ENCODE peak calls at places on chromosomes 12 and 14, in six cellular contexts. H is choroid plexus epithelial cell, P is lower leg skin, Z is PC-3, I is retinal pigment epithelial cell, R is cardiac muscle cell. U is an unnamed sample.

GRCh38 chr14:64812412-64812811 is 67.3 kb downstream of the SPTB start:
- DNase-seq in H (no peak), P (no peak), Z (no peak), I (no peak), R (no peak), U (peak)

GRCh38 chr12:107436376-107436775 is 249.2 kb upstream of the PWP1 start:
- DNase-seq in H (peak), P (peak), Z (peak), I (peak), R (peak), U (no peak)

GRCh38 chr14:100383727-100384158 is 60.6 kb downstream of the SLC25A47 start:
- DNase-seq in H (peak), P (peak), Z (peak), I (no peak), R (peak), U (peak)

GRCh38 chr14:44699391-44699790 is 192.3 kb upstream of the FSCB start:
- DNase-seq in H (no peak), P (no peak), Z (no peak), I (no peak), R (no peak), U (no peak)

GRCh38 chr12:120928864-120929652 is 24.9 kb upstream of the SPPL3 start:
- DNase-seq in H (no peak), P (peak), Z (peak), I (no peak), R (no peak), U (no peak)

GRCh38 chr14:52551696-52552062 is 626 bp downstream of the TXNDC16 start:
- DNase-seq in H (peak), P (no peak), Z (peak), I (no peak), R (peak), U (no peak)

GRCh38 chr12:170361-171225 is 43.4 kb downstream of the SLC6A12 start:
- DNase-seq in H (no peak), P (no peak), Z (no peak), I (no peak), R (no peak), U (peak)

GRCh38 chr14:64755661-64756265 is 51.5 kb downstream of the PLEKHG3 start:
- DNase-seq in H (no peak), P (peak), Z (peak), I (no peak), R (no peak), U (no peak)

GRCh38 chr12:55074771-55075170 is 51.4 kb upstream of the OR9K2 start:
- DNase-seq in H (no peak), P (no peak), Z (no peak), I (no peak), R (no peak), U (no peak)

GRCh38 chr12:1696800-1697199 is 5.9 kb downstream of the ADIPOR2 start:
- DNase-seq in H (no peak), P (no peak), Z (no peak), I (no peak), R (no peak), U (no peak)

GRCh38 chr12:93020225-93020997 is 91.3 kb upstream of the EEA1 start:
- DNase-seq in H (no peak), P (no peak), Z (peak), I (no peak), R (peak), U (no peak)

GRCh38 chr14:85531594-85532391 is 1.8 kb downstream of the FLRT2 start:
- DNase-seq in H (peak), P (peak), Z (no peak), I (no peak), R (peak), U (peak)

GRCh38 chr12:85155791-85156190 is 119.6 kb downstream of the LRRIQ1 start:
- DNase-seq in H (peak), P (no peak), Z (peak), I (no peak), R (peak), U (no peak)

GRCh38 chr14:94129758-94130414 is 482 bp upstream of the IFI27L2 start:
- DNase-seq in H (peak), P (peak), Z (peak), I (no peak), R (peak), U (no peak)
- H3K4me3 ChIP-seq in H (peak), P (peak), Z (peak), I (peak), R (peak), U (peak)

DNA sequence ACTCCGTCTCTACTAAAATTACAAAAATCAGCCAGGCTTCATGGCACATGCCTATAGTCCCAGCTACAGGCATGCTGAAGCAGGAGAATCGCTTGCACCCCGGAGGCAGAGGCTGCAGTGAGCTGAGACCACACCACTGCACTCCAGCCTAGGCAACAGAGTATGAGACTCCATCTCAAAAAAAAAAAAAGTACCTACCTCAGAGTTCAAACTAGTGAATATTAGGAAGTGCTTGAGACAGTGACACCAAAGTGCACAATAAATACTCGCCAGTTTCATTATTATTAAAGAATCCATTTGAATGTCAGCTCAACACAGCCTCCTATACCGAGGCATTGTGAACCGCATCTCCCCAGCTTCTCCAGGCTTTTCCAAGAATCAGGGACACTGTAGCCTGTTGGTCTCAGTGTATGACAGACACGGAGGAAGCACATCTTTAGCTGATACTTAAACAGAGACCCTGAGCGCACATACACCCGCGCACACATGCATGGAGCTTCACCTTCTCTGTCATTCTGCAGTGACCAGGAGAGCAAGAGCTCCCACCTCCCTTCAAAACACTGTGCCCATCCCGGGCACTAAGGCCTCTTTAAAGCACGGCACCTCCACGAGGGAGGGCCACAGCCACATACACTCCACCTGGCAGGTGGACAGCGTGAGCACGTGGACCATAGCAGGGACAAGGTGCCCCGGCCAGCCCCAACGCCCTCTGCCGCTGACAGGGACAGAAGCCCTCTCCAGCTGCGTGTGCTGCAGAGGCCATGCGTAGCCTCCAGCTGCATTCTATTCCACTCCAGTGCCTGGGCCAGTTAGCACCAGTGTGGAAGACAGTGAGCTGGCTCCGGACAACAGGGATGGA is 5.2 kb downstream of the GAPDH start:
- DNase-seq in H (no peak), P (no peak), Z (peak), I (no peak), R (no peak), U (no peak)
- H3K4me3 ChIP-seq in H (no peak), P (no peak), Z (peak), I (no peak), R (no peak), U (peak)

GRCh38 chr12:53756300-53757094 is 4.7 kb upstream of the CISTR start:
- DNase-seq in H (no peak), P (no peak), Z (no peak), I (no peak), R (no peak), U (no peak)
- H3K4me3 ChIP-seq in H (no peak), P (no peak), Z (peak), I (no peak), R (no peak), U (no peak)

GRCh38 chr14:70664698-70665447 is 23.2 kb downstream of the TTC9 start:
- DNase-seq in H (no peak), P (no peak), Z (no peak), I (no peak), R (no peak), U (no peak)
- H3K4me3 ChIP-seq in H (no peak), P (no peak), Z (no peak), I (no peak), R (no peak), U (no peak)

U was measured in left lung.